ENCODE peak calls at places on chromosomes 13 and 19, in five cellular contexts. K is stimulated activated CD4-positive, alpha-beta T cell treated with anti-CD3 and anti-CD28 coated beads, Interleukin-4, amount 100 ng/mL, for 1 hour; Q is EH; F is GOT3; I is NCI-H345. S is an unnamed sample.

GRCh38 chr13:97353927-97354326 is 80.0 kb upstream of the RAP2A start:
- DNase-seq in F (no peak), I (no peak), K (no peak), Q (peak), S (no peak)

GRCh38 chr19:41862445-41862986 is 2.5 kb downstream of the RPS19 start:
- DNase-seq in I (no peak), F (no peak), Q (no peak), K (no peak), S (no peak)

GRCh38 chr19:38195237-38195636 is 28.8 kb downstream of the DPF1 start:
- DNase-seq in F (no peak), K (no peak), Q (no peak), I (no peak), S (no peak)

GRCh38 chr13:102799544-102800144 is 725 bp downstream of the BIVM start:
- DNase-seq in K (no peak), F (no peak), Q (peak), I (no peak), S (no peak)

GRCh38 chr13:44903596-44903995 is 85.7 kb downstream of the NUFIP1 start:
- DNase-seq in I (no peak), F (peak), Q (peak), K (no peak), S (no peak)

GRCh38 chr13:41457589-41458186 is 338 bp downstream of the RGCC start:
- DNase-seq in Q (no peak), I (no peak), F (no peak), K (peak), S (no peak)

GRCh38 chr19:22622901-22623840 is 11.0 kb upstream of the ZNF492 start:
- DNase-seq in F (no peak), K (no peak), I (no peak), Q (no peak), S (no peak)

GRCh38 chr19:8069116-8069973 is 16.8 kb downstream of the CCL25 start:
- DNase-seq in K (no peak), Q (no peak), I (peak), F (no peak), S (peak)

GRCh38 chr19:1840541-1841115 is 7.7 kb downstream of the REXO1 start:
- DNase-seq in Q (no peak), F (no peak), I (no peak), K (no peak), S (no peak)

GRCh38 chr13:23905766-23906165 is 8.5 kb upstream of the C1QTNF9B start:
- DNase-seq in F (no peak), I (no peak), Q (peak), K (no peak), S (no peak)

GRCh38 chr13:43316997-43317396 is 293.6 kb downstream of the DNAJC15 start:
- DNase-seq in F (no peak), I (peak), Q (peak), K (no peak), S (no peak)

GRCh38 chr19:36128392-36128736 is 11.5 kb upstream of the CAPNS1 start:
- DNase-seq in I (no peak), F (no peak), K (no peak), Q (no peak), S (no peak)

GRCh38 chr19:29806098-29806866 is 5.5 kb upstream of the CCNE1 start:
- DNase-seq in Q (peak), K (no peak), I (no peak), F (no peak), S (no peak)

GRCh38 chr13:40338217-40338616 is 328.2 kb downstream of the FOXO1 start:
- DNase-seq in F (no peak), K (no peak), Q (no peak), I (no peak), S (no peak)

GRCh38 chr19:347946-348861 is 3.6 kb upstream of the MIER2 start:
- DNase-seq in I (no peak), K (no peak), F (no peak), Q (no peak), S (peak)

GRCh38 chr13:50915562-50915961 is 6.0 kb downstream of the RNASEH2B start:
- DNase-seq in F (no peak), Q (no peak), I (no peak), K (no peak), S (no peak)

GRCh38 chr19:42313096-42313839 is at the start of gene TMEM145:
- DNase-seq in I (peak), Q (peak), F (no peak), K (peak), S (no peak)

GRCh38 chr19:3867971-3868769 is 668 bp downstream of the ZFR2 start:
- DNase-seq in I (no peak), F (no peak), K (no peak), Q (no peak), S (no peak)

GRCh38 chr19:49499030-49499670 is 2.9 kb downstream of the RPS11 start:
- DNase-seq in F (no peak), K (peak), Q (no peak), I (no peak), S (no peak)